ENCODE peak calls at places on chromosomes 1 and 21, in four cellular contexts. One of them, this sample, is unnamed.

GRCh38 chr21:27134513-27134912 is 167.6 kb upstream of the ADAMTS5 start:
- DNase-seq in trophoblast cell: no peak
- DNase-seq in activated T-cell treated with anti-CD3 and anti-CD28 coated beads, Interleukin-2, amount 50 U/mL, for 48 hours: no peak
- DNase-seq in foreskin fibroblast: peak; percentile 21
- DNase-seq in this sample: peak; percentile 17

GRCh38 chr1:175434268-175434860 is 241.8 kb upstream of the KIAA0040 start:
- DNase-seq in trophoblast cell: peak; percentile 46
- DNase-seq in foreskin fibroblast: no peak
- DNase-seq in activated T-cell treated with anti-CD3 and anti-CD28 coated beads, Interleukin-2, amount 50 U/mL, for 48 hours: peak; percentile 25
- DNase-seq in this sample: no peak

GRCh38 chr1:32208891-32209309 is at the start of gene DCDC2B:
- DNase-seq in activated T-cell treated with anti-CD3 and anti-CD28 coated beads, Interleukin-2, amount 50 U/mL, for 48 hours: no peak
- DNase-seq in trophoblast cell: peak; percentile 63
- DNase-seq in foreskin fibroblast: no peak
- DNase-seq in this sample: peak; percentile 38

GRCh38 chr21:36246080-36246631 is 73.8 kb upstream of the MORC3 start:
- DNase-seq in foreskin fibroblast: no peak
- DNase-seq in activated T-cell treated with anti-CD3 and anti-CD28 coated beads, Interleukin-2, amount 50 U/mL, for 48 hours: no peak
- DNase-seq in trophoblast cell: peak; percentile 53
- DNase-seq in this sample: no peak

GRCh38 chr1:1344672-1345361 is 4.4 kb downstream of the DVL1 start:
- DNase-seq in trophoblast cell: peak; percentile 90
- DNase-seq in foreskin fibroblast: peak; percentile 56
- DNase-seq in activated T-cell treated with anti-CD3 and anti-CD28 coated beads, Interleukin-2, amount 50 U/mL, for 48 hours: peak; percentile 76
- DNase-seq in this sample: peak; percentile 56

GRCh38 chr1:111476761-111477309 is 3.1 kb downstream of the C1orf162 start:
- DNase-seq in trophoblast cell: no peak
- DNase-seq in foreskin fibroblast: no peak
- DNase-seq in activated T-cell treated with anti-CD3 and anti-CD28 coated beads, Interleukin-2, amount 50 U/mL, for 48 hours: peak; percentile 46
- DNase-seq in this sample: no peak

GRCh38 chr1:35505911-35506798 is 51.0 kb downstream of the KIAA0319L start:
- DNase-seq in foreskin fibroblast: peak; percentile 92
- DNase-seq in activated T-cell treated with anti-CD3 and anti-CD28 coated beads, Interleukin-2, amount 50 U/mL, for 48 hours: peak; percentile 59
- DNase-seq in trophoblast cell: peak; percentile 28
- DNase-seq in this sample: peak; percentile 82

GRCh38 chr1:177928194-177928593 is 41.7 kb downstream of the SEC16B start:
- DNase-seq in foreskin fibroblast: peak; percentile 53
- DNase-seq in trophoblast cell: no peak
- DNase-seq in activated T-cell treated with anti-CD3 and anti-CD28 coated beads, Interleukin-2, amount 50 U/mL, for 48 hours: no peak
- DNase-seq in this sample: peak; percentile 33

GRCh38 chr1:82491301-82491986 is 690.7 kb downstream of the ADGRL2 start:
- DNase-seq in trophoblast cell: peak; percentile 62
- DNase-seq in activated T-cell treated with anti-CD3 and anti-CD28 coated beads, Interleukin-2, amount 50 U/mL, for 48 hours: no peak
- DNase-seq in foreskin fibroblast: peak; percentile 12
- DNase-seq in this sample: peak; percentile 25

GRCh38 chr1:93659805-93660479 is 21.7 kb downstream of the BCAR3 start:
- DNase-seq in trophoblast cell: no peak
- DNase-seq in activated T-cell treated with anti-CD3 and anti-CD28 coated beads, Interleukin-2, amount 50 U/mL, for 48 hours: no peak
- DNase-seq in foreskin fibroblast: no peak
- DNase-seq in this sample: peak; percentile 58

GRCh38 chr21:44988607-44989537 is 49.0 kb downstream of the SLX9 start:
- DNase-seq in foreskin fibroblast: no peak
- DNase-seq in activated T-cell treated with anti-CD3 and anti-CD28 coated beads, Interleukin-2, amount 50 U/mL, for 48 hours: no peak
- DNase-seq in trophoblast cell: no peak
- DNase-seq in this sample: no peak

This sample was measured in AG10803.